ENCODE peak calls at places on chromosomes 16 and 17, in five cellular contexts. One of them, this sample, is unnamed.

GRCh38 chr16:81939164-81940067 is 71.9 kb downstream of the SDR42E1 start:
- DNase-seq in adrenal gland: no peak
- DNase-seq in sigmoid colon: no peak
- DNase-seq in body of pancreas: no peak
- DNase-seq in A549: no peak
- DNase-seq in this sample: no peak

GRCh38 chr16:80375973-80376372 is 164.8 kb upstream of the DYNLRB2 start:
- DNase-seq in adrenal gland: no peak
- DNase-seq in sigmoid colon: no peak
- DNase-seq in body of pancreas: no peak
- DNase-seq in A549: no peak
- DNase-seq in this sample: no peak

GRCh38 chr16:24471616-24472015 is 67.8 kb upstream of the RBBP6 start:
- DNase-seq in adrenal gland: no peak
- DNase-seq in sigmoid colon: no peak
- DNase-seq in body of pancreas: no peak
- DNase-seq in A549: no peak
- DNase-seq in this sample: no peak

GRCh38 chr17:58667934-58668597 is 23.8 kb downstream of the TEX14 start:
- DNase-seq in adrenal gland: no peak
- DNase-seq in sigmoid colon: no peak
- DNase-seq in body of pancreas: no peak
- DNase-seq in A549: no peak
- DNase-seq in this sample: peak

GRCh38 chr16:10971560-10971961 is 27.2 kb downstream of the CLEC16A start:
- DNase-seq in adrenal gland: no peak
- DNase-seq in sigmoid colon: peak
- DNase-seq in body of pancreas: peak
- DNase-seq in A549: peak
- DNase-seq in this sample: no peak

GRCh38 chr16:16157166-16157565 is 66.1 kb downstream of the ABCC6 start:
- DNase-seq in adrenal gland: no peak
- DNase-seq in sigmoid colon: no peak
- DNase-seq in body of pancreas: no peak
- DNase-seq in A549: no peak
- DNase-seq in this sample: no peak

GRCh38 chr16:67858448-67858993 is 11.0 kb upstream of the CENPT start:
- DNase-seq in adrenal gland: no peak
- DNase-seq in sigmoid colon: no peak
- DNase-seq in body of pancreas: no peak
- DNase-seq in A549: no peak
- DNase-seq in this sample: no peak

GRCh38 chr17:44203731-44204452 is 4.2 kb upstream of the ATXN7L3 start:
- DNase-seq in adrenal gland: no peak
- DNase-seq in sigmoid colon: no peak
- DNase-seq in body of pancreas: peak
- DNase-seq in A549: peak
- DNase-seq in this sample: no peak

GRCh38 chr17:66123163-66123562 is 68.8 kb downstream of the CEP112 start:
- DNase-seq in adrenal gland: no peak
- DNase-seq in sigmoid colon: no peak
- DNase-seq in body of pancreas: no peak
- DNase-seq in A549: no peak
- DNase-seq in this sample: no peak

GRCh38 chr17:17170346-17170976 is 35.7 kb downstream of the PLD6 start:
- DNase-seq in adrenal gland: no peak
- DNase-seq in sigmoid colon: no peak
- DNase-seq in body of pancreas: no peak
- DNase-seq in A549: no peak
- DNase-seq in this sample: no peak

GRCh38 chr17:5854871-5855554 is 215.2 kb upstream of the WSCD1 start:
- DNase-seq in adrenal gland: no peak
- DNase-seq in sigmoid colon: no peak
- DNase-seq in body of pancreas: no peak
- DNase-seq in A549: no peak
- DNase-seq in this sample: no peak

GRCh38 chr16:66376577-66377326 is 10.3 kb downstream of the CDH5 start:
- DNase-seq in adrenal gland: no peak
- DNase-seq in sigmoid colon: no peak
- DNase-seq in body of pancreas: no peak
- DNase-seq in A549: no peak
- DNase-seq in this sample: no peak
- TF ChIP-seq POLR2A in adrenal gland: no peak
- TF ChIP-seq POLR2A in sigmoid colon: no peak
- TF ChIP-seq POLR2A in body of pancreas: no peak
- TF ChIP-seq POLR2A in A549: no peak
- TF ChIP-seq POLR2A in this sample: no peak

GRCh38 chr16:89984215-89984614 is 35.0 kb downstream of the DBNDD1 start:
- DNase-seq in adrenal gland: no peak
- DNase-seq in sigmoid colon: no peak
- DNase-seq in body of pancreas: no peak
- DNase-seq in A549: no peak
- DNase-seq in this sample: no peak

GRCh38 chr16:89983550-89983949 is 35.0 kb downstream of the DEF8 start:
- DNase-seq in adrenal gland: no peak
- DNase-seq in sigmoid colon: no peak
- DNase-seq in body of pancreas: no peak
- DNase-seq in A549: no peak
- DNase-seq in this sample: no peak

GRCh38 chr16:89987169-89987568 is 32.1 kb downstream of the DBNDD1 start:
- DNase-seq in adrenal gland: no peak
- DNase-seq in sigmoid colon: no peak
- DNase-seq in body of pancreas: no peak
- DNase-seq in A549: no peak
- DNase-seq in this sample: no peak

GRCh38 chr16:89986600-89986999 is 32.7 kb downstream of the DBNDD1 start:
- DNase-seq in adrenal gland: no peak
- DNase-seq in sigmoid colon: no peak
- DNase-seq in body of pancreas: no peak
- DNase-seq in A549: no peak
- DNase-seq in this sample: no peak

GRCh38 chr16:89985219-89985618 is 34.0 kb downstream of the DBNDD1 start:
- DNase-seq in adrenal gland: no peak
- DNase-seq in sigmoid colon: no peak
- DNase-seq in body of pancreas: no peak
- DNase-seq in A549: no peak
- DNase-seq in this sample: no peak
- TF ChIP-seq POLR2A in adrenal gland: no peak
- TF ChIP-seq POLR2A in sigmoid colon: no peak
- TF ChIP-seq POLR2A in body of pancreas: no peak
- TF ChIP-seq POLR2A in A549: no peak
- TF ChIP-seq POLR2A in this sample: no peak

DNA sequence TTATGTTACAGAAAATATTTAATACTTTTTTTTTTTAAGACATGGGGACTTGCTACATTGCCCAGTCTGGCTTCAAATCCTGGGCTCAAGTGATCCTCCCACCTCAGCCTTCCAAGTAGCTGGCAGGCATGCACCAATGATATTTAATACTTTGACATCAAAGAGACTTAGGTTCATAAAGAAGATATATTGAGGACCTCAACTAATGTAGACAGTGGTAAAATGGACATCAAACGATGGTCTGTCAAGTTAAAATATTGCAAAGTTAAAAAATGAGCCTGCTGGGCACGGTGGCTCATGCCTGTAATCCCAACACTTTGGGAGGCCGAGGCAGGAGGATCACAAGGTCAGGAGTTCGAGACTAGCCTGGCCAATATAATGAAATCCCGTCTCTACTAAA is 8.7 kb downstream of the TEFM start:
- DNase-seq in adrenal gland: no peak
- DNase-seq in sigmoid colon: no peak
- DNase-seq in body of pancreas: no peak
- DNase-seq in A549: no peak
- DNase-seq in this sample: no peak
- TF ChIP-seq POLR2A in adrenal gland: no peak
- TF ChIP-seq POLR2A in sigmoid colon: no peak
- TF ChIP-seq POLR2A in body of pancreas: no peak
- TF ChIP-seq POLR2A in A549: no peak
- TF ChIP-seq POLR2A in this sample: no peak

DNA sequence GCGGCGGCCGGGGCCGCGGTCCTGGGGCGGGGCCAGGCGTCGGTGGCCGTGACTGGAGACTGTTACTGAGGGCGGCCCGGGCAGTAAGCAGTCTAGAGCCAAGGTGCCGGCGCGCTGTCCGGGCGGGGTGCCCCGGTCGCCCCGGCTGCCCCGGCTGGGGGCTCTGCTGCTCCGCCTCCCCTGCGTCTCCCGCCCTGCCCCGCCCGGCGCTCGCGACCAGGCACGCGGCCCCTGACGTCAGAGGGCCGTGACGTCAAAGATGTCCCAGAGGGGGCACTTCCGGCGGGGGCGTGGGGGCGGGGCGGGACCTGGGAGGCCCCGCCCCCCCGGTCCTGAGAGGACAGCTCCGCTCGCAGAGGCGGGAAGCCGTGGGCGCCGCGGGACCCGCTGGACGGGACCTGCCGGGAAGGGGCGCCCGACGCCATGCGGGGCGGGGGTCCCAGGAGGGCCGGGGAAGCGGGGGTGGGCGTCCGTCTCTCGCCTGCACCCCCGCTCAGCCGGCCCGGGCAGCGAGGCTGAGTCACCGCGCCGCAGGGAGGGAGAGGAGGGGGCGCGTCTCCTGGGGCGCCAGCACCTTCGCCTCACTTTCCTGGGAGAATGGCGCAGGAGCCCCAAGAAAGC is 4.5 kb upstream of the HIC1 start:
- DNase-seq in adrenal gland: peak
- DNase-seq in sigmoid colon: peak
- DNase-seq in body of pancreas: peak
- DNase-seq in A549: peak
- DNase-seq in this sample: no peak
- TF ChIP-seq POLR2A in adrenal gland: no peak
- TF ChIP-seq POLR2A in sigmoid colon: no peak
- TF ChIP-seq POLR2A in body of pancreas: peak
- TF ChIP-seq POLR2A in A549: no peak
- TF ChIP-seq POLR2A in this sample: no peak

DNA sequence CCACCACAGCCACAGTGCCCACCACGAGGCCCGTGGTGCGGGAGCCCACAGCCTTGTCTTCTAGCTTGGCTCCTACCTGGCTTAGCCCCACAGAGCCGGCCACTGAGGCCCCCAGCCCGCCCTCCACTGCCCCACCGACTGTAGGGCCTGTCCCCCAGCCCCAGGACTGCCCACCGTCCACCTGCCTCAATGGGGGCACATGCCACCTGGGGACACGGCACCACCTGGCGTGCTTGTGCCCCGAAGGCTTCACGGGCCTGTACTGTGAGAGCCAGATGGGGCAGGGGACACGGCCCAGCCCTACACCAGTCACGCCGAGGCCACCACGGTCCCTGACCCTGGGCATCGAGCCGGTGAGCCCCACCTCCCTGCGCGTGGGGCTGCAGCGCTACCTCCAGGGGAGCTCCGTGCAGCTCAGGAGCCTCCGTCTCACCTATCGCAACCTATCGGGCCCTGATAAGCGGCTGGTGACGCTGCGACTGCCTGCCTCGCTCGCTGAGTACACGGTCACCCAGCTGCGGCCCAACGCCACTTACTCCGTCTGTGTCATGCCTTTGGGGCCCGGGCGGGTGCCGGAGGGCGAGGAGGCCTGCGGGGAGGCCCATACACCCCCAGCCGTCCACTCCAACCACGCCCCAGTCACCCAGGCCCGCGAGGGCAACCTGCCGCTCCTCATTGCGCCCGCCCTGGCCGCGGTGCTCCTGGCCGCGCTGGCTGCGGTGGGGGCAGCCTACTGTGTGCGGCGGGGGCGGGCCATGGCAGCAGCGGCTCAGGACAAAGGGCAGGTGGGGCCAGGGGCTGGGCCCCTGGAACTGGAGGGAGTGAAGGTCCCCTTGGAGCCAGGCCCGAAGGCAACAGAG is 10.5 kb downstream of the VASN start:
- DNase-seq in adrenal gland: no peak
- DNase-seq in sigmoid colon: no peak
- DNase-seq in body of pancreas: no peak
- DNase-seq in A549: no peak
- DNase-seq in this sample: no peak
- TF ChIP-seq POLR2A in adrenal gland: no peak
- TF ChIP-seq POLR2A in sigmoid colon: no peak
- TF ChIP-seq POLR2A in body of pancreas: no peak
- TF ChIP-seq POLR2A in A549: no peak
- TF ChIP-seq POLR2A in this sample: no peak

GRCh38 chr16:87461466-87461975 is 31.3 kb downstream of the ZCCHC14 start:
- DNase-seq in adrenal gland: peak
- DNase-seq in sigmoid colon: peak
- DNase-seq in body of pancreas: peak
- DNase-seq in A549: peak
- DNase-seq in this sample: peak
- TF ChIP-seq POLR2A in adrenal gland: peak
- TF ChIP-seq POLR2A in sigmoid colon: no peak
- TF ChIP-seq POLR2A in body of pancreas: peak
- TF ChIP-seq POLR2A in A549: peak
- TF ChIP-seq POLR2A in this sample: no peak